ENCODE peak calls at places on chromosomes 16 and 17, in nine cellular contexts. C is HEK293T; O is stimulated activated CD4-positive, alpha-beta T cell treated with anti-CD3 and anti-CD28 coated beads, TNF-alpha, amount 100 ng/mL, for 1 hour; A is cardiac septum; L is aorta; H is RPMI7951; E is NCI-H2171; J is lung microvascular endothelial cell; F is activated T-helper 1 cell treated with anti-CD3 and anti-CD28 coated beads, Interleukin-2, amount 50 U/mL, for 16 hours. Q is an unnamed sample.

GRCh38 chr16:30141750-30142149 is 18.7 kb upstream of the MAPK3 start:
- DNase-seq in C (no peak), O (no peak), A (no peak), L (no peak), H (no peak), E (no peak), J (no peak), F (no peak), Q (no peak)

GRCh38 chr16:4701791-4702465 is 8.6 kb downstream of the NUDT16L1 start:
- DNase-seq in C (no peak), O (no peak), A (peak; percentile 68), L (no peak), H (no peak), E (no peak), J (no peak), F (no peak), Q (no peak)

GRCh38 chr16:66714659-66715307 is 18.2 kb upstream of the CMTM4 start:
- DNase-seq in C (no peak), O (no peak), A (no peak), L (no peak), H (peak; percentile 94), E (peak; percentile 86), J (no peak), F (no peak), Q (no peak)

GRCh38 chr16:52404546-52404945 is 142.4 kb downstream of the TOX3 start:
- DNase-seq in C (no peak), O (no peak), A (no peak), L (no peak), H (no peak), E (no peak), J (no peak), F (no peak), Q (no peak)

GRCh38 chr17:33521784-33522183 is 228.7 kb upstream of the ASIC2 start:
- DNase-seq in C (no peak), O (no peak), A (no peak), L (no peak), H (no peak), E (no peak), J (peak; percentile 54), F (no peak), Q (no peak)

GRCh38 chr17:21282231-21282630 is 2.3 kb upstream of the MAP2K3 start:
- DNase-seq in C (no peak), O (no peak), A (no peak), L (peak; percentile 92), H (peak; percentile 94), E (no peak), J (no peak), F (no peak), Q (peak; percentile 64)

GRCh38 chr16:65619606-65620005 is 497.7 kb upstream of the CDH11 start:
- DNase-seq in C (no peak), O (no peak), A (no peak), L (no peak), H (no peak), E (no peak), J (no peak), F (no peak), Q (no peak)

GRCh38 chr17:42279776-42280630 is 3.8 kb upstream of the STAT5B start:
- DNase-seq in C (peak; percentile 4), O (no peak), A (no peak), L (peak; percentile 23), H (no peak), E (no peak), J (no peak), F (no peak), Q (no peak)

GRCh38 chr16:1430759-1431496 is at the start of gene PERCC1:
- DNase-seq in C (no peak), O (no peak), A (no peak), L (no peak), H (no peak), E (peak; percentile 58), J (no peak), F (no peak), Q (no peak)

GRCh38 chr17:62692721-62693431 is 65.4 kb downstream of the MRC2 start:
- DNase-seq in C (peak; percentile 63), O (no peak), A (no peak), L (no peak), H (peak; percentile 40), E (peak; percentile 44), J (no peak), F (no peak), Q (no peak)

GRCh38 chr17:57062865-57063264 is 22.2 kb upstream of the AKAP1 start:
- DNase-seq in C (no peak), O (no peak), A (no peak), L (no peak), H (no peak), E (no peak), J (no peak), F (no peak), Q (no peak)

Q was measured in endothelial cell of umbilical vein.